ENCODE peak calls at places on chromosome 11, in seven cellular contexts. One of them, this sample, is unnamed.

GRCh38 chr11:130813196-130813595 is 103.1 kb downstream of the SNX19 start:
- DNase-seq in IMR-90: no peak
- DNase-seq in AG10803: no peak
- DNase-seq in ovary: no peak
- DNase-seq in mammary epithelial cell: peak
- DNase-seq in HFFc6: no peak
- DNase-seq in HFF-Myc: no peak
- DNase-seq in this sample: no peak

GRCh38 chr11:23789938-23790371 is 706.9 kb upstream of the LUZP2 start:
- DNase-seq in IMR-90: peak
- DNase-seq in AG10803: peak
- DNase-seq in ovary: no peak
- DNase-seq in mammary epithelial cell: no peak
- DNase-seq in HFFc6: peak
- DNase-seq in HFF-Myc: peak
- DNase-seq in this sample: no peak

GRCh38 chr11:46736615-46737014 is 17.6 kb downstream of the F2 start:
- DNase-seq in IMR-90: no peak
- DNase-seq in AG10803: peak
- DNase-seq in ovary: no peak
- DNase-seq in mammary epithelial cell: no peak
- DNase-seq in HFFc6: no peak
- DNase-seq in HFF-Myc: no peak
- DNase-seq in this sample: no peak

GRCh38 chr11:6925636-6926207 is 504 bp upstream of the ZNF215 start:
- DNase-seq in IMR-90: peak
- DNase-seq in AG10803: peak
- DNase-seq in ovary: no peak
- DNase-seq in mammary epithelial cell: peak
- DNase-seq in HFFc6: peak
- DNase-seq in HFF-Myc: no peak
- DNase-seq in this sample: no peak

GRCh38 chr11:62654297-62654696 is 1.2 kb upstream of the INTS5 start:
- DNase-seq in IMR-90: no peak
- DNase-seq in AG10803: no peak
- DNase-seq in ovary: no peak
- DNase-seq in mammary epithelial cell: no peak
- DNase-seq in HFFc6: no peak
- DNase-seq in HFF-Myc: no peak
- DNase-seq in this sample: no peak

GRCh38 chr11:119479685-119480275 is 56.8 kb upstream of the THY1 start:
- DNase-seq in IMR-90: peak
- DNase-seq in AG10803: peak
- DNase-seq in ovary: no peak
- DNase-seq in mammary epithelial cell: peak
- DNase-seq in HFFc6: peak
- DNase-seq in HFF-Myc: no peak
- DNase-seq in this sample: no peak

GRCh38 chr11:299081-299891 is at the start of gene IFITM5:
- DNase-seq in IMR-90: no peak
- DNase-seq in AG10803: no peak
- DNase-seq in ovary: no peak
- DNase-seq in mammary epithelial cell: no peak
- DNase-seq in HFFc6: no peak
- DNase-seq in HFF-Myc: no peak
- DNase-seq in this sample: no peak

GRCh38 chr11:66619080-66619554 is 2.7 kb downstream of the RBM14 start:
- DNase-seq in IMR-90: peak
- DNase-seq in AG10803: peak
- DNase-seq in ovary: no peak
- DNase-seq in mammary epithelial cell: peak
- DNase-seq in HFFc6: peak
- DNase-seq in HFF-Myc: no peak
- DNase-seq in this sample: peak

GRCh38 chr11:43879789-43880639 is 617 bp upstream of the ALKBH3 start:
- DNase-seq in IMR-90: no peak
- DNase-seq in AG10803: no peak
- DNase-seq in ovary: no peak
- DNase-seq in mammary epithelial cell: no peak
- DNase-seq in HFFc6: no peak
- DNase-seq in HFF-Myc: no peak
- DNase-seq in this sample: no peak

GRCh38 chr11:126083829-126084607 is 21.4 kb upstream of the CDON start:
- DNase-seq in IMR-90: no peak
- DNase-seq in AG10803: no peak
- DNase-seq in ovary: no peak
- DNase-seq in mammary epithelial cell: no peak
- DNase-seq in HFFc6: no peak
- DNase-seq in HFF-Myc: no peak
- DNase-seq in this sample: peak

GRCh38 chr11:28526406-28526751 is 418.2 kb downstream of the METTL15 start:
- DNase-seq in IMR-90: peak
- DNase-seq in AG10803: peak
- DNase-seq in ovary: no peak
- DNase-seq in mammary epithelial cell: no peak
- DNase-seq in HFFc6: peak
- DNase-seq in HFF-Myc: no peak
- DNase-seq in this sample: no peak

GRCh38 chr11:133698654-133699053 is 146.7 kb downstream of the SPATA19 start:
- DNase-seq in IMR-90: no peak
- DNase-seq in AG10803: no peak
- DNase-seq in ovary: no peak
- DNase-seq in mammary epithelial cell: no peak
- DNase-seq in HFFc6: no peak
- DNase-seq in HFF-Myc: no peak
- DNase-seq in this sample: no peak

GRCh38 chr11:62479631-62480201 is 60.9 kb downstream of the SCGB1A1 start:
- DNase-seq in IMR-90: no peak
- DNase-seq in AG10803: no peak
- DNase-seq in ovary: peak
- DNase-seq in mammary epithelial cell: no peak
- DNase-seq in HFFc6: no peak
- DNase-seq in HFF-Myc: no peak
- DNase-seq in this sample: no peak

GRCh38 chr11:61922539-61922938 is 5.2 kb upstream of the RAB3IL1 start:
- DNase-seq in IMR-90: peak
- DNase-seq in AG10803: peak
- DNase-seq in ovary: peak
- DNase-seq in mammary epithelial cell: no peak
- DNase-seq in HFFc6: peak
- DNase-seq in HFF-Myc: peak
- DNase-seq in this sample: no peak

GRCh38 chr11:65424200-65425104 is 1.9 kb downstream of the NEAT1 start:
- DNase-seq in IMR-90: peak
- DNase-seq in AG10803: peak
- DNase-seq in ovary: no peak
- DNase-seq in mammary epithelial cell: peak
- DNase-seq in HFFc6: peak
- DNase-seq in HFF-Myc: no peak
- DNase-seq in this sample: peak

GRCh38 chr11:61082161-61082870 is 20.0 kb upstream of the CD5 start:
- DNase-seq in IMR-90: no peak
- DNase-seq in AG10803: no peak
- DNase-seq in ovary: no peak
- DNase-seq in mammary epithelial cell: no peak
- DNase-seq in HFFc6: no peak
- DNase-seq in HFF-Myc: no peak
- DNase-seq in this sample: no peak

GRCh38 chr11:8342821-8343681 is 79.4 kb upstream of the LMO1 start:
- DNase-seq in IMR-90: no peak
- DNase-seq in AG10803: no peak
- DNase-seq in ovary: no peak
- DNase-seq in mammary epithelial cell: peak
- DNase-seq in HFFc6: no peak
- DNase-seq in HFF-Myc: no peak
- DNase-seq in this sample: no peak

GRCh38 chr11:116890193-116890592 is 52.8 kb upstream of the APOA1 start:
- DNase-seq in IMR-90: peak
- DNase-seq in AG10803: no peak
- DNase-seq in ovary: no peak
- DNase-seq in mammary epithelial cell: no peak
- DNase-seq in HFFc6: no peak
- DNase-seq in HFF-Myc: no peak
- DNase-seq in this sample: peak

GRCh38 chr11:18282626-18283025 is 16.6 kb downstream of the SAA1 start:
- DNase-seq in IMR-90: no peak
- DNase-seq in AG10803: no peak
- DNase-seq in ovary: no peak
- DNase-seq in mammary epithelial cell: no peak
- DNase-seq in HFFc6: no peak
- DNase-seq in HFF-Myc: no peak
- DNase-seq in this sample: no peak

GRCh38 chr11:118842369-118842768 is 41.3 kb upstream of the CXCR5 start:
- DNase-seq in IMR-90: peak
- DNase-seq in AG10803: no peak
- DNase-seq in ovary: no peak
- DNase-seq in mammary epithelial cell: peak
- DNase-seq in HFFc6: peak
- DNase-seq in HFF-Myc: no peak
- DNase-seq in this sample: no peak

GRCh38 chr11:86161373-86162255 is 82.9 kb upstream of the EED start:
- DNase-seq in IMR-90: no peak
- DNase-seq in AG10803: no peak
- DNase-seq in ovary: no peak
- DNase-seq in mammary epithelial cell: no peak
- DNase-seq in HFFc6: no peak
- DNase-seq in HFF-Myc: no peak
- DNase-seq in this sample: no peak

GRCh38 chr11:93478841-93479240 is 64.3 kb downstream of the SMCO4 start:
- DNase-seq in IMR-90: no peak
- DNase-seq in AG10803: no peak
- DNase-seq in ovary: no peak
- DNase-seq in mammary epithelial cell: no peak
- DNase-seq in HFFc6: no peak
- DNase-seq in HFF-Myc: no peak
- DNase-seq in this sample: no peak

GRCh38 chr11:127338380-127339259 is 338.1 kb upstream of the KIRREL3 start:
- DNase-seq in IMR-90: no peak
- DNase-seq in AG10803: no peak
- DNase-seq in ovary: no peak
- DNase-seq in mammary epithelial cell: no peak
- DNase-seq in HFFc6: no peak
- DNase-seq in HFF-Myc: no peak
- DNase-seq in this sample: no peak

GRCh38 chr11:47992959-47993820 is 12.8 kb downstream of the PTPRJ start:
- DNase-seq in IMR-90: peak
- DNase-seq in AG10803: peak
- DNase-seq in ovary: no peak
- DNase-seq in mammary epithelial cell: no peak
- DNase-seq in HFFc6: peak
- DNase-seq in HFF-Myc: peak
- DNase-seq in this sample: no peak

GRCh38 chr11:94924074-94925031 is 49.0 kb downstream of the CWC15 start:
- DNase-seq in IMR-90: peak
- DNase-seq in AG10803: no peak
- DNase-seq in ovary: no peak
- DNase-seq in mammary epithelial cell: no peak
- DNase-seq in HFFc6: no peak
- DNase-seq in HFF-Myc: no peak
- DNase-seq in this sample: peak

GRCh38 chr11:118167906-118168305 is 8.5 kb downstream of the SCN2B start:
- DNase-seq in IMR-90: no peak
- DNase-seq in AG10803: no peak
- DNase-seq in ovary: no peak
- DNase-seq in mammary epithelial cell: no peak
- DNase-seq in HFFc6: no peak
- DNase-seq in HFF-Myc: no peak
- DNase-seq in this sample: no peak

GRCh38 chr11:19218801-19219460 is 17.1 kb upstream of the CSRP3 start:
- DNase-seq in IMR-90: no peak
- DNase-seq in AG10803: peak
- DNase-seq in ovary: no peak
- DNase-seq in mammary epithelial cell: no peak
- DNase-seq in HFFc6: no peak
- DNase-seq in HFF-Myc: no peak
- DNase-seq in this sample: no peak

GRCh38 chr11:99423435-99423983 is 402.8 kb downstream of the CNTN5 start:
- DNase-seq in IMR-90: no peak
- DNase-seq in AG10803: no peak
- DNase-seq in ovary: no peak
- DNase-seq in mammary epithelial cell: no peak
- DNase-seq in HFFc6: no peak
- DNase-seq in HFF-Myc: no peak
- DNase-seq in this sample: no peak

GRCh38 chr11:121063728-121064127 is 37.3 kb upstream of the TECTA start:
- DNase-seq in IMR-90: no peak
- DNase-seq in AG10803: no peak
- DNase-seq in ovary: no peak
- DNase-seq in mammary epithelial cell: no peak
- DNase-seq in HFFc6: peak
- DNase-seq in HFF-Myc: no peak
- DNase-seq in this sample: no peak

GRCh38 chr11:1932681-1933080 is 13.2 kb downstream of the TNNT3 start:
- DNase-seq in IMR-90: no peak
- DNase-seq in AG10803: no peak
- DNase-seq in ovary: no peak
- DNase-seq in mammary epithelial cell: no peak
- DNase-seq in HFFc6: no peak
- DNase-seq in HFF-Myc: no peak
- DNase-seq in this sample: no peak

GRCh38 chr11:113773092-113773415 is 438 bp downstream of the ZW10 start:
- DNase-seq in IMR-90: peak
- DNase-seq in AG10803: peak
- DNase-seq in ovary: no peak
- DNase-seq in mammary epithelial cell: no peak
- DNase-seq in HFFc6: no peak
- DNase-seq in HFF-Myc: no peak
- DNase-seq in this sample: no peak

GRCh38 chr11:78958444-78958843 is 383.8 kb upstream of the NARS2 start:
- DNase-seq in IMR-90: no peak
- DNase-seq in AG10803: no peak
- DNase-seq in ovary: no peak
- DNase-seq in mammary epithelial cell: no peak
- DNase-seq in HFFc6: no peak
- DNase-seq in HFF-Myc: no peak
- DNase-seq in this sample: no peak

GRCh38 chr11:114081641-114082414 is 22.3 kb downstream of the ZBTB16 start:
- DNase-seq in IMR-90: no peak
- DNase-seq in AG10803: no peak
- DNase-seq in ovary: peak
- DNase-seq in mammary epithelial cell: no peak
- DNase-seq in HFFc6: no peak
- DNase-seq in HFF-Myc: no peak
- DNase-seq in this sample: no peak